ENCODE peak calls at places on chromosomes 3 and 15, in seven cellular contexts. J is GM23338, I is heart left ventricle, G is AG04450, T is left lung, L is fibroblast of lung, A is tibial artery. Y is an unnamed sample.

GRCh38 chr3:176855901-176856486 is 341.3 kb downstream of the TBL1XR1 start:
- DNase-seq in A (no peak), G (no peak), T (no peak), J (no peak), I (no peak), L (no peak), Y (no peak)

GRCh38 chr3:134708025-134708597 is 57.3 kb upstream of the KY start:
- DNase-seq in L (no peak), A (no peak), J (no peak), I (no peak), G (no peak), T (no peak), Y (no peak)

GRCh38 chr3:43960448-43960840 is 269.7 kb downstream of the ABHD5 start:
- DNase-seq in A (no peak), I (no peak), L (peak; percentile 23), G (no peak), T (no peak), J (no peak), Y (no peak)

GRCh38 chr3:52407779-52408178 is 37.1 kb downstream of the SEMA3G start:
- DNase-seq in G (no peak), I (peak; percentile 28), T (no peak), A (peak; percentile 62), L (no peak), J (no peak), Y (no peak)

GRCh38 chr3:175983369-175983768 is 1124.2 kb downstream of the NAALADL2 start:
- DNase-seq in J (no peak), T (no peak), L (no peak), I (no peak), A (no peak), G (no peak), Y (no peak)

GRCh38 chr3:112633757-112634156 is 7.2 kb downstream of the CCDC80 start:
- DNase-seq in T (no peak), G (no peak), I (no peak), J (no peak), A (no peak), L (peak; percentile 85), Y (no peak)

GRCh38 chr3:32048487-32049174 is 57.8 kb upstream of the GPD1L start:
- DNase-seq in A (no peak), T (no peak), L (peak; percentile 6), J (no peak), G (no peak), I (no peak), Y (no peak)

GRCh38 chr3:102059145-102059943 is 210.0 kb downstream of the NFKBIZ start:
- DNase-seq in L (no peak), I (no peak), J (no peak), A (no peak), G (no peak), T (no peak), Y (no peak)

GRCh38 chr3:2923390-2923789 is 186.8 kb downstream of the IL5RA start:
- DNase-seq in T (no peak), L (no peak), G (no peak), A (no peak), J (peak; percentile 9), I (no peak), Y (no peak)

GRCh38 chr3:189424922-189425321 is 206.3 kb upstream of the TP63 start:
- DNase-seq in T (no peak), J (no peak), G (no peak), I (no peak), L (no peak), A (no peak), Y (no peak)

GRCh38 chr3:134527037-134527436 is 41.2 kb downstream of the CEP63 start:
- DNase-seq in G (no peak), A (no peak), I (no peak), J (peak; percentile 73), L (no peak), T (peak; percentile 77), Y (no peak)

GRCh38 chr3:143825513-143825912 is 22.8 kb downstream of the SLC9A9 start:
- DNase-seq in L (no peak), J (no peak), I (no peak), G (no peak), A (no peak), T (no peak), Y (no peak)

GRCh38 chr3:127217594-127218456 is 24.9 kb downstream of the PRR23E start:
- DNase-seq in G (no peak), A (no peak), T (no peak), J (no peak), I (no peak), L (no peak), Y (peak; percentile 58)

GRCh38 chr3:58463181-58463941 is 28.5 kb upstream of the KCTD6 start:
- DNase-seq in T (peak; percentile 87), I (peak; percentile 74), A (peak; percentile 75), J (peak; percentile 88), G (peak; percentile 55), L (peak; percentile 80), Y (peak; percentile 54)

GRCh38 chr3:126422571-126423091 is 27.9 kb downstream of the CFAP100 start:
- DNase-seq in I (no peak), G (no peak), A (peak; percentile 53), J (no peak), L (no peak), T (no peak), Y (no peak)

GRCh38 chr15:92831459-92832229 is 68.5 kb upstream of the CHD2 start:
- DNase-seq in J (peak; percentile 97), T (peak; percentile 91), G (peak; percentile 89), I (peak; percentile 99), A (peak; percentile 98), L (peak; percentile 97), Y (peak; percentile 95)

GRCh38 chr3:18765672-18766071 is 340.5 kb upstream of the SATB1 start:
- DNase-seq in T (no peak), J (no peak), L (no peak), G (no peak), A (no peak), I (no peak), Y (no peak)

GRCh38 chr3:18758047-18758704 is 333.0 kb upstream of the SATB1 start:
- DNase-seq in G (no peak), I (no peak), J (peak; percentile 97), A (no peak), T (no peak), L (no peak), Y (no peak)

GRCh38 chr3:18766971-18767370 is 341.8 kb upstream of the SATB1 start:
- DNase-seq in T (no peak), I (no peak), G (no peak), J (no peak), L (no peak), A (no peak), Y (no peak)

GRCh38 chr3:18757476-18757875 is 332.3 kb upstream of the SATB1 start:
- DNase-seq in L (no peak), I (no peak), G (no peak), J (no peak), T (no peak), A (no peak), Y (no peak)

GRCh38 chr3:18761530-18761929 is 336.4 kb upstream of the SATB1 start:
- DNase-seq in I (no peak), L (no peak), T (no peak), J (no peak), A (no peak), G (no peak), Y (no peak)
- TF ChIP-seq CTCF in I (no peak), L (no peak), T (no peak), J (no peak), A (no peak), G (no peak), Y (no peak)

GRCh38 chr15:41559239-41559488 is 152 bp downstream of the TYRO3 start:
- DNase-seq in A (no peak), L (no peak), J (no peak), T (no peak), G (no peak), I (no peak), Y (no peak)

GRCh38 chr15:41557673-41558399 is 1.2 kb upstream of the TYRO3 start:
- DNase-seq in I (peak; percentile 66), G (peak; percentile 39), T (peak; percentile 86), J (peak; percentile 90), A (no peak), L (peak; percentile 78), Y (no peak)

GRCh38 chr15:41559489-41560177 is 621 bp downstream of the TYRO3 start:
- DNase-seq in T (peak; percentile 57), A (no peak), J (no peak), L (no peak), G (no peak), I (no peak), Y (no peak)

GRCh38 chr15:41556657-41557056 is 2.4 kb upstream of the TYRO3 start:
- DNase-seq in T (no peak), I (no peak), A (no peak), L (no peak), G (no peak), J (no peak), Y (no peak)

DNA sequence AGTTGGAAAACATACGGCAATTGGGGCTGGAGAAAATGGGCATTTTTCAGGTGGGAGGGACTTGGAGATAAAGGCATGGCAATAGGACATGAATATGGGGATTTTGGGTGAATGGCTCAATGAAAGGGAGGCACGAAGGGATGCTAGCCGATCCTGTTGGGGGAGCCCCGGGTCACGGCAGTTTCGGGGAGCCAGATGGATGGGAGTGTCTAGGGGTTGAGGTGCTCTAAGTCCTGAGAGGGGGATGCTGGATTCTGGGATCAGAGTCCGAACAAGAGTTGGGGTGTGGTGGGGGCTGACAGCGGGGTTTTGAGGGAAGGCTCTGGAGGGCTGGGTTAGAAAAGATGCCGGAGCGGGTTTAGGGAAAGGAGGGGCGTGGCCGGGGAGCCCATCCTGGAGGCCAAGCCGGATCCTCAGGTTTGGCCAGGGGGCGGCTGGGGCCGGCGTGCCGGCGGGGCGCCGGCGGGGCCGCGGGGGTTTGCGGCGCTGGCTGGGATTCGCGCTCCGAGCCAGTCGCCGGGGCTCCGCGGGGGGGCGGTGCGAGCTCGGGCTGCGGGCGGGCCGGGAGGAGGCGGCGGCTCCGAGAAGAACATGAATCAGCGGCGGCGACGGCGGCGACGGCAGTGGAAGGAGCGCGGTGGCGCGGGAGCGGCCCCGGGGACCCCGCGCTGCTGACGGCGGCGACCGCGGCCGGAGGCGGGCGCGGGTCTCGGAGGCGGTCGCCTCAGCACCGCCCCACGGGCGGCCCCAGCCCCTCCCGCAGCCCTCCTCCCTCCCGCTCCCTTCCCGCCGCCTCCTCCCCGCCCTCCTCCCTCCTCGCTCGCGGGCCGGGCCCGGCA is at the start of gene TYRO3:
- DNase-seq in G (no peak), A (peak; percentile 82), J (peak; percentile 85), I (peak; percentile 60), T (peak; percentile 92), L (peak; percentile 21), Y (peak; percentile 23)
- TF ChIP-seq CTCF in G (no peak), A (no peak), J (no peak), I (no peak), T (no peak), L (no peak), Y (no peak)

DNA sequence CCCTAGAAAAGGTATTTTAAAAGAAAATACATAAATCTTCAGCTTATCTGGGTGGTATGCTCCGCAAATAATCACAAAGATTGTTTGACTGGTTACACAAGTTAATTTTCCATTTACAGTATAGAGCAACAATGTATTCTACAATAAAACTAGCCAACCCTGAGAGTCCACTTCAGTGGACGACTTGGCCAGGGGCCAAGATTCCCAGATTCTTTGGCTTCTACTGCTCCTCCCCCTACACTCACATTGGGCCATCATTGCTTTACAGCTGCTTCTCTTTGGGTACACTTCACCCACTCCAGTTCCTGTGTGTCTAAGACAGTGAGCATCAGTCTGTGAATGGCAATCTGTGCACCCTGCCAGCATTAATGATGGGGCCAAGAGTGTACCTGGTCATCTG is 17.2 kb upstream of the PRICKLE2 start:
- DNase-seq in I (peak; percentile 36), T (no peak), G (no peak), L (peak; percentile 44), A (no peak), J (no peak), Y (no peak)
- TF ChIP-seq CTCF in I (no peak), T (no peak), G (no peak), L (no peak), A (no peak), J (no peak), Y (no peak)

GRCh38 chr3:66037330-66037985 is 1.3 kb downstream of the MAGI1 start:
- DNase-seq in A (peak; percentile 74), L (peak; percentile 36), I (peak; percentile 68), G (no peak), T (peak; percentile 76), J (peak; percentile 86), Y (no peak)
- TF ChIP-seq CTCF in A (peak; percentile 34), L (no peak), I (no peak), G (peak; percentile 46), T (no peak), J (peak; percentile 34), Y (no peak)